ENCODE peak calls at places on chromosome 1, in eight cellular contexts. One of them, this sample, is unnamed. For H3K4me1, the result is how much of the 10 kb centered on the place peaks cover.

GRCh38 chr1:59016390-59016789 is 232.5 kb upstream of the JUN start:
- DNase-seq in cardiac muscle cell: no peak
- DNase-seq in tibial nerve: no peak
- DNase-seq in esophagus muscularis mucosa: no peak
- DNase-seq in CD8-positive, alpha-beta T cell: no peak
- DNase-seq in left ventricle myocardium inferior: no peak
- DNase-seq in ascending aorta: no peak
- DNase-seq in stomach: no peak
- DNase-seq in this sample: no peak

GRCh38 chr1:159960721-159961381 is 6.8 kb upstream of the SLAMF9 start:
- DNase-seq in cardiac muscle cell: peak
- DNase-seq in tibial nerve: peak
- DNase-seq in esophagus muscularis mucosa: no peak
- DNase-seq in CD8-positive, alpha-beta T cell: no peak
- DNase-seq in left ventricle myocardium inferior: peak
- DNase-seq in ascending aorta: peak
- DNase-seq in stomach: peak
- DNase-seq in this sample: no peak

GRCh38 chr1:45543599-45544417 is 6.8 kb upstream of the AKR1A1 start:
- DNase-seq in cardiac muscle cell: peak
- DNase-seq in tibial nerve: no peak
- DNase-seq in esophagus muscularis mucosa: no peak
- DNase-seq in CD8-positive, alpha-beta T cell: peak
- DNase-seq in left ventricle myocardium inferior: peak
- DNase-seq in ascending aorta: peak
- DNase-seq in stomach: peak
- DNase-seq in this sample: no peak

GRCh38 chr1:63739452-63739851 is 34.4 kb upstream of the ROR1 start:
- DNase-seq in cardiac muscle cell: no peak
- DNase-seq in tibial nerve: no peak
- DNase-seq in esophagus muscularis mucosa: no peak
- DNase-seq in CD8-positive, alpha-beta T cell: no peak
- DNase-seq in left ventricle myocardium inferior: no peak
- DNase-seq in ascending aorta: no peak
- DNase-seq in stomach: no peak
- DNase-seq in this sample: no peak

GRCh38 chr1:42177551-42177981 is 13.0 kb upstream of the GUCA2A start:
- DNase-seq in cardiac muscle cell: peak
- DNase-seq in tibial nerve: no peak
- DNase-seq in esophagus muscularis mucosa: no peak
- DNase-seq in CD8-positive, alpha-beta T cell: no peak
- DNase-seq in left ventricle myocardium inferior: no peak
- DNase-seq in ascending aorta: no peak
- DNase-seq in stomach: no peak
- DNase-seq in this sample: no peak

GRCh38 chr1:180778782-180779398 is 133.8 kb upstream of the KIAA1614 start:
- DNase-seq in cardiac muscle cell: no peak
- DNase-seq in tibial nerve: no peak
- DNase-seq in esophagus muscularis mucosa: no peak
- DNase-seq in CD8-positive, alpha-beta T cell: no peak
- DNase-seq in left ventricle myocardium inferior: no peak
- DNase-seq in ascending aorta: no peak
- DNase-seq in stomach: no peak
- DNase-seq in this sample: no peak

GRCh38 chr1:150511551-150511950 is 3.6 kb downstream of the ECM1 start:
- DNase-seq in cardiac muscle cell: no peak
- DNase-seq in tibial nerve: no peak
- DNase-seq in esophagus muscularis mucosa: no peak
- DNase-seq in CD8-positive, alpha-beta T cell: no peak
- DNase-seq in left ventricle myocardium inferior: no peak
- DNase-seq in ascending aorta: no peak
- DNase-seq in stomach: no peak
- DNase-seq in this sample: peak

GRCh38 chr1:159826436-159827101 is at the start of gene SLAMF8:
- DNase-seq in cardiac muscle cell: peak
- DNase-seq in tibial nerve: no peak
- DNase-seq in esophagus muscularis mucosa: no peak
- DNase-seq in CD8-positive, alpha-beta T cell: peak
- DNase-seq in left ventricle myocardium inferior: peak
- DNase-seq in ascending aorta: peak
- DNase-seq in stomach: peak
- DNase-seq in this sample: no peak

GRCh38 chr1:12636098-12636950 is 7.6 kb upstream of the AADACL4 start:
- DNase-seq in cardiac muscle cell: peak
- DNase-seq in tibial nerve: no peak
- DNase-seq in esophagus muscularis mucosa: no peak
- DNase-seq in CD8-positive, alpha-beta T cell: no peak
- DNase-seq in left ventricle myocardium inferior: peak
- DNase-seq in ascending aorta: no peak
- DNase-seq in stomach: no peak
- DNase-seq in this sample: no peak

GRCh38 chr1:27887215-27888035 is 15.1 kb downstream of the THEMIS2 start:
- DNase-seq in cardiac muscle cell: no peak
- DNase-seq in tibial nerve: no peak
- DNase-seq in esophagus muscularis mucosa: no peak
- DNase-seq in CD8-positive, alpha-beta T cell: peak
- DNase-seq in left ventricle myocardium inferior: no peak
- DNase-seq in ascending aorta: no peak
- DNase-seq in stomach: no peak
- DNase-seq in this sample: no peak

GRCh38 chr1:8382051-8382505 is 64.2 kb downstream of the SLC45A1 start:
- DNase-seq in cardiac muscle cell: peak
- DNase-seq in tibial nerve: no peak
- DNase-seq in esophagus muscularis mucosa: no peak
- DNase-seq in CD8-positive, alpha-beta T cell: no peak
- DNase-seq in left ventricle myocardium inferior: no peak
- DNase-seq in ascending aorta: no peak
- DNase-seq in stomach: no peak
- DNase-seq in this sample: no peak

GRCh38 chr1:204476563-204476962 is 18.0 kb downstream of the PIK3C2B start:
- DNase-seq in cardiac muscle cell: no peak
- DNase-seq in tibial nerve: no peak
- DNase-seq in esophagus muscularis mucosa: no peak
- DNase-seq in CD8-positive, alpha-beta T cell: no peak
- DNase-seq in left ventricle myocardium inferior: no peak
- DNase-seq in ascending aorta: no peak
- DNase-seq in stomach: no peak
- DNase-seq in this sample: no peak
- H3K4me1 ChIP-seq in cardiac muscle cell: under half
- H3K4me1 ChIP-seq in tibial nerve: half or more
- H3K4me1 ChIP-seq in esophagus muscularis mucosa: half or more
- H3K4me1 ChIP-seq in CD8-positive, alpha-beta T cell: under half
- H3K4me1 ChIP-seq in left ventricle myocardium inferior: half or more
- H3K4me1 ChIP-seq in ascending aorta: half or more
- H3K4me1 ChIP-seq in stomach: half or more
- H3K4me1 ChIP-seq in this sample: under half

DNA sequence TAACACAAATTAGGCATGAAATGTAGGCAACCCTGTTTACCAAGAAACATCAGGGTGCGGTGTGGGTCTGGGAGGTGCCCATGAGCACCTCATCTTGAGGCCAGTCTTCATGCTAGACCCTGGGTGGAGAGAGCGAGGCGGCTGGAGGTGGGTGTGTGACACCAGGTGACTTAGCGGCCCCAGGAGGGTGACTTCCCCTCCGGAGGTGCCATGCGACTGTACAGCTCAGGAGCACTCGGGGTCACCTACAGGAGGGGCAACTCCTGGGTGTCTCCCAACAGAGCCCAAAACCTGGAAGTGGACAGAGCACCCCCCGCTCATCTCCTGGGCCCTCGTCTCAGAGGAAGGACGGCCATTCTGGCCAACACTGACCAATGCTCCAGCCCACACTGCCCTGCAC is 21.7 kb upstream of the SAMD11 start:
- DNase-seq in cardiac muscle cell: no peak
- DNase-seq in tibial nerve: no peak
- DNase-seq in esophagus muscularis mucosa: peak
- DNase-seq in CD8-positive, alpha-beta T cell: no peak
- DNase-seq in left ventricle myocardium inferior: no peak
- DNase-seq in ascending aorta: no peak
- DNase-seq in stomach: no peak
- DNase-seq in this sample: no peak
- TF ChIP-seq CTCF in cardiac muscle cell: no peak
- TF ChIP-seq CTCF in tibial nerve: no peak
- TF ChIP-seq CTCF in esophagus muscularis mucosa: no peak
- TF ChIP-seq CTCF in CD8-positive, alpha-beta T cell: no peak
- TF ChIP-seq CTCF in left ventricle myocardium inferior: no peak
- TF ChIP-seq CTCF in ascending aorta: no peak
- TF ChIP-seq CTCF in stomach: no peak
- TF ChIP-seq CTCF in this sample: no peak

GRCh38 chr1:102836991-102837390 is 271.3 kb downstream of the COL11A1 start:
- DNase-seq in cardiac muscle cell: no peak
- DNase-seq in tibial nerve: no peak
- DNase-seq in esophagus muscularis mucosa: no peak
- DNase-seq in CD8-positive, alpha-beta T cell: no peak
- DNase-seq in left ventricle myocardium inferior: no peak
- DNase-seq in ascending aorta: no peak
- DNase-seq in stomach: no peak
- DNase-seq in this sample: no peak

GRCh38 chr1:102838016-102838415 is 270.3 kb downstream of the COL11A1 start:
- DNase-seq in cardiac muscle cell: no peak
- DNase-seq in tibial nerve: no peak
- DNase-seq in esophagus muscularis mucosa: no peak
- DNase-seq in CD8-positive, alpha-beta T cell: no peak
- DNase-seq in left ventricle myocardium inferior: no peak
- DNase-seq in ascending aorta: no peak
- DNase-seq in stomach: no peak
- DNase-seq in this sample: no peak

GRCh38 chr1:102833171-102833570 is 275.2 kb downstream of the COL11A1 start:
- DNase-seq in cardiac muscle cell: no peak
- DNase-seq in tibial nerve: no peak
- DNase-seq in esophagus muscularis mucosa: no peak
- DNase-seq in CD8-positive, alpha-beta T cell: no peak
- DNase-seq in left ventricle myocardium inferior: no peak
- DNase-seq in ascending aorta: no peak
- DNase-seq in stomach: no peak
- DNase-seq in this sample: no peak

GRCh38 chr1:102837551-102837950 is 270.8 kb downstream of the COL11A1 start:
- DNase-seq in cardiac muscle cell: no peak
- DNase-seq in tibial nerve: no peak
- DNase-seq in esophagus muscularis mucosa: no peak
- DNase-seq in CD8-positive, alpha-beta T cell: no peak
- DNase-seq in left ventricle myocardium inferior: no peak
- DNase-seq in ascending aorta: no peak
- DNase-seq in stomach: no peak
- DNase-seq in this sample: no peak

GRCh38 chr1:102834688-102835320 is 273.5 kb downstream of the COL11A1 start:
- DNase-seq in cardiac muscle cell: no peak
- DNase-seq in tibial nerve: no peak
- DNase-seq in esophagus muscularis mucosa: no peak
- DNase-seq in CD8-positive, alpha-beta T cell: no peak
- DNase-seq in left ventricle myocardium inferior: no peak
- DNase-seq in ascending aorta: no peak
- DNase-seq in stomach: no peak
- DNase-seq in this sample: no peak
- H3K4me1 ChIP-seq in cardiac muscle cell: under half
- H3K4me1 ChIP-seq in tibial nerve: under half
- H3K4me1 ChIP-seq in esophagus muscularis mucosa: under half
- H3K4me1 ChIP-seq in CD8-positive, alpha-beta T cell: under half
- H3K4me1 ChIP-seq in left ventricle myocardium inferior: under half
- H3K4me1 ChIP-seq in ascending aorta: under half
- H3K4me1 ChIP-seq in stomach: under half
- H3K4me1 ChIP-seq in this sample: under half

GRCh38 chr1:56977910-56978309 is 12.1 kb upstream of the C8B start:
- DNase-seq in cardiac muscle cell: no peak
- DNase-seq in tibial nerve: no peak
- DNase-seq in esophagus muscularis mucosa: no peak
- DNase-seq in CD8-positive, alpha-beta T cell: no peak
- DNase-seq in left ventricle myocardium inferior: no peak
- DNase-seq in ascending aorta: no peak
- DNase-seq in stomach: no peak
- DNase-seq in this sample: no peak
- TF ChIP-seq CTCF in cardiac muscle cell: no peak
- TF ChIP-seq CTCF in tibial nerve: no peak
- TF ChIP-seq CTCF in esophagus muscularis mucosa: no peak
- TF ChIP-seq CTCF in CD8-positive, alpha-beta T cell: no peak
- TF ChIP-seq CTCF in left ventricle myocardium inferior: no peak
- TF ChIP-seq CTCF in ascending aorta: no peak
- TF ChIP-seq CTCF in stomach: no peak
- TF ChIP-seq CTCF in this sample: no peak

DNA sequence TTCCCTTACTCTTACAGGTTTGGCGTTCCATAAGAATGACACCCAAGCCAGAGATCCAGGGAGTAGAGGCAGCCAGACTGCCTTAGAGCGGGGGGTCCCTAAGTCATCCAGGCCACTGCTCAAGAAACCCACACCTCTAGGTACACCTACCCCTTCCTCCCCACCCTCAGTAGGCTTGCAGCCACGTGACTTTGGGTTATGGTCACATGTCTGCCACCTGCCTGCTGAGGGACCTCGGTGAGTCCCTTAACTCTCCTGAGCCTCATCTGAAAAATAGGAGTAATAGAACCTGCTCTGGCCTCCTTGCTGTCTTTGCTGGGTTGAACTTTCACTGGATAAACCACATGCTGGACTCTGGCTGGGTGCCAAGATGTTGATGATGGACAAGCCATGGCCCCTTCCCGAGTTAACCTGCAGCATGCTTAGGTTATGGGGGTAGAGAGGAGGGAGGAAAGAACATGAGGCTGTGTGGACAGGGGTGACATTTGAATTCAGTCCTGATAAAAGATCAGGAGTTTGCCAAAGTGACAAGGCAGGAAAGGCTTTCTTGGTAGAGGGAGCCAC is 4.5 kb downstream of the RPS6KA1 start:
- DNase-seq in cardiac muscle cell: no peak
- DNase-seq in tibial nerve: no peak
- DNase-seq in esophagus muscularis mucosa: no peak
- DNase-seq in CD8-positive, alpha-beta T cell: no peak
- DNase-seq in left ventricle myocardium inferior: no peak
- DNase-seq in ascending aorta: no peak
- DNase-seq in stomach: no peak
- DNase-seq in this sample: no peak
- H3K4me1 ChIP-seq in cardiac muscle cell: under half
- H3K4me1 ChIP-seq in tibial nerve: under half
- H3K4me1 ChIP-seq in esophagus muscularis mucosa: under half
- H3K4me1 ChIP-seq in CD8-positive, alpha-beta T cell: half or more
- H3K4me1 ChIP-seq in left ventricle myocardium inferior: under half
- H3K4me1 ChIP-seq in ascending aorta: under half
- H3K4me1 ChIP-seq in stomach: half or more
- H3K4me1 ChIP-seq in this sample: under half

This sample was measured in pancreas.